ENCODE peak calls at places on chromosome 4, in four cellular contexts. I is A172, E is brain microvascular endothelial cell, C is NCI-H345. H is an unnamed sample.

GRCh38 chr4:85543832-85544231 is 68.9 kb downstream of the ARHGAP24 start:
- DNase-seq in I (peak), E (peak), C (no peak), H (no peak)

GRCh38 chr4:1347410-1347864 is 429 bp downstream of the UVSSA start:
- DNase-seq in I (peak), E (peak), C (peak), H (peak)

GRCh38 chr4:107548211-107548905 is 171.7 kb downstream of the PAPSS1 start:
- DNase-seq in I (no peak), E (no peak), C (no peak), H (no peak)

GRCh38 chr4:1082215-1083182 is 30.9 kb downstream of the RNF212 start:
- DNase-seq in I (peak), E (peak), C (peak), H (no peak)

GRCh38 chr4:15938182-15938581 is 358 bp downstream of the FGFBP1 start:
- DNase-seq in I (peak), E (no peak), C (peak), H (no peak)

GRCh38 chr4:6076391-6076790 is 58.2 kb upstream of the C4orf50 start:
- DNase-seq in I (no peak), E (no peak), C (no peak), H (no peak)

GRCh38 chr4:25810815-25811690 is 51.7 kb downstream of the SEL1L3 start:
- DNase-seq in I (no peak), E (peak), C (no peak), H (no peak)

GRCh38 chr4:159455675-159456235 is 352.9 kb downstream of the RAPGEF2 start:
- DNase-seq in I (peak), E (peak), C (peak), H (no peak)

GRCh38 chr4:152975615-152976465 is 39.7 kb downstream of the FHDC1 start:
- DNase-seq in I (no peak), E (no peak), C (no peak), H (no peak)

GRCh38 chr4:2793578-2793919 is 664 bp downstream of the SH3BP2 start:
- DNase-seq in I (peak), E (no peak), C (no peak), H (no peak)

GRCh38 chr4:139783761-139784484 is 118.3 kb downstream of the MGST2 start:
- DNase-seq in I (no peak), E (no peak), C (peak), H (no peak)

GRCh38 chr4:123593655-123594054 is 197.1 kb downstream of the SPRY1 start:
- DNase-seq in I (no peak), E (no peak), C (no peak), H (no peak)

GRCh38 chr4:59869056-59869455 is 1331.1 kb upstream of the ADGRL3 start:
- DNase-seq in I (no peak), E (no peak), C (no peak), H (no peak)

GRCh38 chr4:81963506-81964020 is 410.2 kb downstream of the HNRNPD start:
- DNase-seq in I (no peak), E (no peak), C (no peak), H (no peak)

GRCh38 chr4:139575072-139575471 is 19.1 kb upstream of the SETD7 start:
- DNase-seq in I (no peak), E (no peak), C (no peak), H (no peak)

H was measured in cerebellum.